ENCODE peak calls at places on chromosomes 12 and 14, in five cellular contexts. X is ovary, B is A549, Z is hepatocyte, E is heart right ventricle. Y is an unnamed sample.
A peak's percentile ranks its signal among the peaks of the same experiment; 100 is the strongest.

GRCh38 chr14:65423986-65424385 is 11.5 kb downstream of the FUT8 start:
- DNase-seq in B (no peak), X (no peak), E (no peak), Z (no peak), Y (no peak)

GRCh38 chr14:52596861-52597260 is 44.2 kb downstream of the GPR137C start:
- DNase-seq in X (no peak), Z (no peak), B (no peak), E (no peak), Y (no peak)

GRCh38 chr12:27524839-27525238 is 833 bp downstream of the PPFIBP1 start:
- DNase-seq in Z (peak; percentile 28), X (no peak), B (peak; percentile 23), E (no peak), Y (no peak)

GRCh38 chr12:57604454-57605307 is at the start of gene DTX3:
- DNase-seq in E (peak; percentile 50), X (peak; percentile 58), Z (peak; percentile 64), B (peak; percentile 57), Y (peak; percentile 81)

GRCh38 chr12:26239508-26240328 is 44.3 kb downstream of the SSPN start:
- DNase-seq in B (no peak), E (peak; percentile 60), Z (no peak), X (peak; percentile 84), Y (peak; percentile 93)

GRCh38 chr12:56677680-56678079 is 10.4 kb downstream of the PTGES3 start:
- DNase-seq in Z (no peak), B (no peak), X (no peak), E (no peak), Y (no peak)

GRCh38 chr14:66696326-66696725 is 188.4 kb downstream of the GPHN start:
- DNase-seq in Z (no peak), B (no peak), X (no peak), E (no peak), Y (no peak)

GRCh38 chr12:57616383-57617101 is 5.3 kb downstream of the ARHGEF25 start:
- DNase-seq in Z (no peak), X (no peak), E (no peak), B (no peak), Y (peak; percentile 55)

GRCh38 chr14:64778114-64778754 is 74.0 kb downstream of the PLEKHG3 start:
- DNase-seq in B (no peak), E (no peak), Z (no peak), X (peak; percentile 33), Y (no peak)

GRCh38 chr12:27367078-27367477 is 34.4 kb downstream of the BMAL2 start:
- DNase-seq in E (no peak), X (no peak), B (no peak), Z (no peak), Y (no peak)

GRCh38 chr12:1768585-1768984 is 51.8 kb upstream of the LRTM2 start:
- DNase-seq in B (no peak), E (no peak), Z (no peak), X (no peak), Y (no peak)

GRCh38 chr14:90660865-90661570 is 155.2 kb downstream of the TTC7B start:
- DNase-seq in E (peak; percentile 41), Z (no peak), B (no peak), X (no peak), Y (no peak)

GRCh38 chr14:77979666-77980351 is 179.9 kb downstream of the ADCK1 start:
- DNase-seq in E (no peak), B (no peak), Z (no peak), X (no peak), Y (no peak)

GRCh38 chr12:14283489-14284144 is 81.9 kb upstream of the ATF7IP start:
- DNase-seq in E (no peak), B (no peak), X (no peak), Z (no peak), Y (no peak)

GRCh38 chr12:108846320-108846719 is 11.1 kb downstream of the SSH1 start:
- DNase-seq in X (no peak), Z (no peak), B (no peak), E (peak; percentile 62), Y (peak; percentile 84)

GRCh38 chr14:91019673-91020072 is 40.8 kb downstream of the RPS6KA5 start:
- DNase-seq in Z (no peak), X (no peak), B (no peak), E (no peak), Y (no peak)

GRCh38 chr12:132029503-132030300 is 80.0 kb downstream of the EP400 start:
- DNase-seq in X (no peak), Z (no peak), E (no peak), B (no peak), Y (no peak)

GRCh38 chr14:91901449-91902250 is 34.3 kb upstream of the TC2N start:
- DNase-seq in X (peak; percentile 54), E (peak; percentile 50), Z (no peak), B (no peak), Y (peak; percentile 90)

DNA sequence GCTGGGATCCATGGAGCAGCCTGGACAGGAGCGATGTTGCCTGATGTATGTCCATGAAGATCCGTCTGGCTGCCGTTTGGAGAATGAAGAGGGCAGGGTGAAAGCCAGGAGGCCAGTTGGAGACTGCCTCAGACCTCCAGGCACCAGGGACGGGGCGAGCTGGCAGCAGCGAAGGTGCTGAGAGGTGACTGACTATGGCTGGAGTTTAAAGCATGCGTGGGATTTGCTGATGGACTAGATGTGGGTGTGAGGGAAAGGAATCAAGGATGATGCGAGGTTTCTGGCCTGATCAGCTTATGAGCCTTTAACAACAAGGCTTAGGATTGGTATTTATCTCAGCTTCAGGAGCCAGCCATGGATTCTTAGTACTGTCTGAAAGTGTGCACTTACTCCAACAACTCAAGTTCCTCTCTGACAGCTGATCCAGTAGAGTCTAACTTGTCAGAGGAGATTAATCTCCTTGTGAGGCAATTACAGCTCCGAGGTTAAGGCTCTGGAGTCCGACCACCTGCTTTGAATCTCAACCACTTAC is 49.4 kb downstream of the DYNC1H1 start:
- DNase-seq in X (no peak), E (no peak), B (no peak), Z (no peak), Y (no peak)
- TF ChIP-seq CTCF in X (no peak), E (no peak), B (no peak), Z (no peak), Y (no peak)

GRCh38 chr12:105462336-105462735 is 131.8 kb downstream of the C12orf75 start:
- DNase-seq in X (no peak), E (no peak), Z (no peak), B (no peak), Y (no peak)
- H3K4me1 ChIP-seq in X (peaks cover 1% of the 10 kb centered on the region), E (peaks cover 38% of the 10 kb centered on the region), Z (peaks cover 3% of the 10 kb centered on the region), B (no peaks in the 10 kb centered on the region), Y (no peaks in the 10 kb centered on the region)

GRCh38 chr14:32657081-32657480 is 281.6 kb upstream of the NPAS3 start:
- DNase-seq in Z (no peak), B (no peak), X (no peak), E (no peak), Y (peak; percentile 62)
- TF ChIP-seq CTCF in Z (no peak), B (no peak), X (no peak), E (no peak), Y (no peak)

GRCh38 chr14:68815288-68816182 is 22.7 kb upstream of the ZFP36L1 start:
- DNase-seq in X (no peak), E (peak; percentile 34), B (no peak), Z (no peak), Y (peak; percentile 76)
- H3K4me1 ChIP-seq in X (peaks cover 28% of the 10 kb centered on the region), E (peaks cover 42% of the 10 kb centered on the region), B (peaks cover 47% of the 10 kb centered on the region), Z (peaks cover 50% of the 10 kb centered on the region), Y (peaks cover 63% of the 10 kb centered on the region)

GRCh38 chr12:75560167-75560566 is 48.8 kb upstream of the KRR1 start:
- DNase-seq in Z (peak; percentile 42), E (no peak), X (no peak), B (peak; percentile 9), Y (no peak)
- TF ChIP-seq CTCF in Z (peak; percentile 49), E (peak; percentile 71), X (peak; percentile 45), B (peak; percentile 44), Y (no peak)